ENCODE peak calls at places on chromosomes 1 and 21, in seven cellular contexts. H is A549; N is left lung; E is fibroblast of pulmonary artery; Z is endothelial cell; B is CD4-positive, alpha-beta T cell; V is lower lobe of right lung. J is an unnamed sample.
A peak's percentile ranks its signal among the peaks of the same experiment; 100 is the strongest.

GRCh38 chr1:3272321-3273045 is 182.0 kb upstream of the ARHGEF16 start:
- DNase-seq in Z (no peak), B (no peak), H (no peak), V (no peak), N (no peak), E (no peak), J (no peak)

GRCh38 chr1:199510314-199510713 is 517.2 kb upstream of the NR5A2 start:
- DNase-seq in N (no peak), H (no peak), E (no peak), B (no peak), Z (no peak), V (no peak), J (no peak)

GRCh38 chr1:164380893-164381292 is 178.1 kb upstream of the PBX1 start:
- DNase-seq in E (no peak), B (no peak), N (no peak), V (no peak), Z (no peak), H (no peak), J (peak; percentile 8)

GRCh38 chr1:110087812-110088738 is 17.6 kb upstream of the ALX3 start:
- DNase-seq in N (no peak), V (no peak), H (peak; percentile 35), B (no peak), Z (peak; percentile 77), E (peak; percentile 68), J (peak; percentile 31)

GRCh38 chr1:180522204-180522497 is 19.8 kb upstream of the ACBD6 start:
- DNase-seq in Z (no peak), N (no peak), H (no peak), B (no peak), E (no peak), V (no peak), J (no peak)

GRCh38 chr1:202221911-202222909 is 28.6 kb downstream of the LGR6 start:
- DNase-seq in Z (no peak), B (no peak), N (no peak), H (no peak), E (no peak), V (no peak), J (no peak)

GRCh38 chr1:58922302-58923089 is 138.6 kb upstream of the JUN start:
- DNase-seq in V (peak; percentile 86), B (peak; percentile 20), N (peak; percentile 80), H (no peak), Z (no peak), E (peak; percentile 63), J (no peak)

GRCh38 chr1:209607102-209607794 is 23.7 kb downstream of the CAMK1G start:
- DNase-seq in V (no peak), Z (no peak), H (peak; percentile 44), N (no peak), E (no peak), B (no peak), J (no peak)

GRCh38 chr1:226223786-226224244 is 351 bp downstream of the MIXL1 start:
- DNase-seq in E (peak; percentile 10), H (peak; percentile 15), V (no peak), B (peak; percentile 6), N (no peak), Z (peak; percentile 31), J (no peak)

GRCh38 chr1:89259283-89259971 is 13.2 kb downstream of the GBP5 start:
- DNase-seq in V (peak; percentile 39), H (no peak), Z (no peak), N (no peak), B (peak; percentile 32), E (no peak), J (no peak)

GRCh38 chr1:216740334-216740733 is 17.1 kb upstream of the ESRRG start:
- DNase-seq in H (no peak), V (no peak), B (no peak), Z (no peak), N (no peak), E (no peak), J (no peak)

GRCh38 chr1:40399984-40400704 is 26.6 kb downstream of the SMAP2 start:
- DNase-seq in V (no peak), Z (no peak), E (no peak), B (no peak), H (no peak), N (no peak), J (no peak)

GRCh38 chr1:17839641-17840196 is 84.6 kb downstream of the ACTL8 start:
- DNase-seq in E (no peak), N (no peak), V (no peak), H (no peak), B (no peak), Z (no peak), J (no peak)

GRCh38 chr1:179142889-179143299 is 61.0 kb downstream of the TOR3A start:
- DNase-seq in N (no peak), V (no peak), Z (peak; percentile 29), B (no peak), H (peak; percentile 88), E (peak; percentile 98), J (peak; percentile 92)

GRCh38 chr1:159922499-159923202 is 2.7 kb downstream of the TAGLN2 start:
- DNase-seq in Z (peak; percentile 25), E (peak; percentile 57), V (peak; percentile 81), H (peak; percentile 47), B (no peak), N (peak; percentile 72), J (no peak)

GRCh38 chr1:168368131-168368530 is 87.5 kb downstream of the TBX19 start:
- DNase-seq in V (no peak), Z (no peak), B (no peak), E (no peak), N (no peak), H (no peak), J (no peak)

GRCh38 chr1:234611799-234612351 is 1.9 kb upstream of the IRF2BP2 start:
- DNase-seq in Z (no peak), E (no peak), V (peak; percentile 71), H (peak; percentile 66), N (peak; percentile 66), B (no peak), J (no peak)

GRCh38 chr21:44322621-44323325 is 16.4 kb downstream of the CFAP410 start:
- DNase-seq in Z (no peak), B (no peak), V (no peak), N (no peak), E (no peak), H (no peak), J (no peak)

GRCh38 chr1:201489656-201490261 is 17.2 kb downstream of the CSRP1 start:
- DNase-seq in H (no peak), E (peak; percentile 45), V (no peak), N (no peak), B (no peak), Z (no peak), J (no peak)

GRCh38 chr1:64896546-64896945 is 69.8 kb downstream of the JAK1 start:
- DNase-seq in H (no peak), B (no peak), N (no peak), E (no peak), V (no peak), Z (no peak), J (no peak)

DNA sequence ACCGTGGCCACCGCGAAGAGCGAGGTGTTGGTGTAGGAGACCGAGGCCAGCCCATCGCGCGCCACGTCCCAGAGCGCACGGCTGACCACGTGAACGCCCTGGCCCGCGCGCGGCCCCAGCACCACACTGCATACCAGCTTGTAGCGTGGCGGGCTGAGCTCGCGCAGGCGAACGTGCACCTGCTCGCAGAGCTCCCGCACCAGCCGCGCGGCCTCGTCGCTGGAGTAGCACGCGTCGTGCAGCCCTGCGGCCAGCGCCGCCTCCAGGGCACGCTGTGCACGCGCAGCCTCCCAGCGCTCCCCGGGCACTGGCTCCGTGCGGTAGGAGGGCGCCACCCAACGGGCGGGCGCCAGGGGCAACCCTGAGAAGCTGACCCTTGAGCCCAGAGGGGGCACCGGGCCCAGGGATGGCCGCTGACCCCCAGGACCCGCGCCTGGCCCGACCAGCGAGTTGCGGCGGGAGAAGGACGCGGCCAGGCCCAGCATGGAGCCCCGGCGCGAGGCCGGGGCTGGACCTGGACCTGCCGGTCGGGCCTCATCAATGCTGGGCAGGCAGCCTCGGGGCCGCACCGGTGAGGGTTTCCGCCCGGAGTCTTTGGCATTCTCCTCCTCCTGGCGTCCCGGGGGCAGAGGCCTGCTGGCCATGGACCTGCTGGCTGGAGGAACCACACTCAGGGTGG is 987 bp downstream of the DYNLT4 start:
- DNase-seq in E (no peak), V (no peak), B (no peak), Z (no peak), N (peak; percentile 34), H (no peak), J (no peak)
- TF ChIP-seq CTCF in E (no peak), V (no peak), B (no peak), Z (peak; percentile 16), N (no peak), H (no peak), J (no peak)

GRCh38 chr1:205601209-205601608 is 30.6 kb downstream of the ELK4 start:
- DNase-seq in H (no peak), V (no peak), B (no peak), N (no peak), E (no peak), Z (no peak), J (no peak)

GRCh38 chr1:205598841-205599666 is 32.8 kb downstream of the ELK4 start:
- DNase-seq in H (no peak), B (no peak), E (peak; percentile 98), Z (peak; percentile 50), N (peak; percentile 62), V (no peak), J (no peak)

GRCh38 chr1:205602118-205602517 is 29.7 kb downstream of the ELK4 start:
- DNase-seq in V (no peak), H (no peak), E (no peak), N (no peak), Z (no peak), B (no peak), J (no peak)

GRCh38 chr1:205599667-205600042 is 32.2 kb downstream of the ELK4 start:
- DNase-seq in V (no peak), E (no peak), H (no peak), Z (no peak), B (no peak), N (no peak), J (no peak)

GRCh38 chr1:205600085-205600484 is 31.7 kb downstream of the ELK4 start:
- DNase-seq in H (no peak), E (peak; percentile 74), Z (no peak), B (no peak), N (no peak), V (no peak), J (no peak)
- TF ChIP-seq CTCF in H (no peak), E (peak; percentile 49), Z (no peak), B (no peak), N (no peak), V (no peak), J (no peak)

GRCh38 chr1:13714851-13715250 is 14.9 kb downstream of the PRDM2 start:
- DNase-seq in B (no peak), H (no peak), V (no peak), E (no peak), Z (no peak), N (no peak), J (no peak)
- TF ChIP-seq CTCF in B (no peak), H (no peak), V (no peak), E (peak; percentile 27), Z (peak; percentile 72), N (no peak), J (no peak)

DNA sequence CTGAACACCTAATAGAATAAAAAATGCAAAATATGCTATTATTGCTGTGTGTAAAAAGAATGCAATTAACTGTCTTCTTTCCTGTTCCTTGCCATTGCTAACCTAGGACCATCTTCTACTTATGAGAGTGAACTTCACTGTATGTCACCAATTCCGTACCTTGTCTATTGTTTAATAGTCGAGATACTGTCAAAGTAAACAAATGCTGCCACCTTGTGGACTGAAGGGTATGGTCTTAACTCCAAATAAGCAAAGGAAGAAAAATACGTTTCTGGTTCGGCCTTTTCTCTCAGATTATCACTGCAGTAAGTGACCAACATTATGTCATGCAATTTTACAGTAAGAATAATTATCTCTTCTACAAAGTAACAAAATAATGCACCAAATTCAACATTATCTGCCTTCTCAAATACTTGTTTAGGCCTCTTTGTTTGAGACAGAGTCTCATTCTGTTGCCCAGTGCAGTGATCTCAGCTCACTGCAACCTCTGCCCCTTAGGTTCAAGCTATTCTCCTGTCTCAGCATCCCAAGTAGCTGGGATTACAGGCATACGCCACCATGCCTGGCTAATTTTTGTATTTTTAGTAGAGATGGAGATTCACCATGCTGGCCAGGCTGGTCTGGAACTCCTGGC is 133.4 kb downstream of the COP1 start:
- DNase-seq in H (peak; percentile 79), B (no peak), N (no peak), Z (peak; percentile 64), E (peak; percentile 88), V (no peak), J (peak; percentile 52)
- TF ChIP-seq CTCF in H (peak; percentile 85), B (peak; percentile 64), N (peak; percentile 56), Z (peak; percentile 81), E (peak; percentile 75), V (peak; percentile 69), J (peak; percentile 55)